ENCODE peak calls at places on chromosomes 6 and 20, in ten cellular contexts. One of them, this sample, is unnamed.

GRCh38 chr6:27474672-27475071 is 1.8 kb upstream of the ZNF184 start:
- DNase-seq in NCI-H524: no peak
- DNase-seq in brain pericyte: no peak
- DNase-seq in Right ventricle myocardium inferior: no peak
- DNase-seq in MCF 10A: no peak
- DNase-seq in Kasumi-1: no peak
- DNase-seq in aorta: no peak
- DNase-seq in T-helper 2 cell: no peak
- DNase-seq in amniotic stem cell: no peak
- DNase-seq in T follicular helper cell: no peak
- DNase-seq in this sample: no peak

GRCh38 chr6:83047065-83047754 is 18.4 kb downstream of the UBE3D start:
- DNase-seq in brain pericyte: no peak
- DNase-seq in MCF 10A: no peak
- DNase-seq in T follicular helper cell: no peak
- DNase-seq in Right ventricle myocardium inferior: no peak
- DNase-seq in T-helper 2 cell: no peak
- DNase-seq in amniotic stem cell: no peak
- DNase-seq in aorta: no peak
- DNase-seq in NCI-H524: no peak
- DNase-seq in Kasumi-1: no peak
- DNase-seq in this sample: no peak

GRCh38 chr6:40520683-40521082 is 66.5 kb downstream of the LRFN2 start:
- DNase-seq in T-helper 2 cell: no peak
- DNase-seq in MCF 10A: no peak
- DNase-seq in T follicular helper cell: no peak
- DNase-seq in amniotic stem cell: no peak
- DNase-seq in Kasumi-1: no peak
- DNase-seq in Right ventricle myocardium inferior: no peak
- DNase-seq in brain pericyte: no peak
- DNase-seq in NCI-H524: no peak
- DNase-seq in aorta: no peak
- DNase-seq in this sample: no peak

GRCh38 chr6:156390621-156391378 is 386.4 kb upstream of the ARID1B start:
- DNase-seq in T-helper 2 cell: no peak
- DNase-seq in Kasumi-1: no peak
- DNase-seq in brain pericyte: no peak
- DNase-seq in Right ventricle myocardium inferior: no peak
- DNase-seq in MCF 10A: no peak
- DNase-seq in NCI-H524: no peak
- DNase-seq in aorta: no peak
- DNase-seq in T follicular helper cell: no peak
- DNase-seq in amniotic stem cell: no peak
- DNase-seq in this sample: no peak

GRCh38 chr20:60483371-60483770 is 525.1 kb downstream of the CDH26 start:
- DNase-seq in brain pericyte: no peak
- DNase-seq in Right ventricle myocardium inferior: no peak
- DNase-seq in T-helper 2 cell: no peak
- DNase-seq in amniotic stem cell: no peak
- DNase-seq in aorta: no peak
- DNase-seq in T follicular helper cell: no peak
- DNase-seq in Kasumi-1: no peak
- DNase-seq in NCI-H524: no peak
- DNase-seq in MCF 10A: no peak
- DNase-seq in this sample: no peak

GRCh38 chr20:57756213-57756612 is 46.4 kb upstream of the PMEPA1 start:
- DNase-seq in amniotic stem cell: no peak
- DNase-seq in NCI-H524: no peak
- DNase-seq in aorta: peak
- DNase-seq in T-helper 2 cell: no peak
- DNase-seq in Kasumi-1: no peak
- DNase-seq in brain pericyte: no peak
- DNase-seq in T follicular helper cell: no peak
- DNase-seq in Right ventricle myocardium inferior: no peak
- DNase-seq in MCF 10A: no peak
- DNase-seq in this sample: no peak

GRCh38 chr20:18388860-18389259 is 78.0 kb downstream of the DZANK1 start:
- DNase-seq in amniotic stem cell: no peak
- DNase-seq in NCI-H524: no peak
- DNase-seq in T-helper 2 cell: no peak
- DNase-seq in brain pericyte: no peak
- DNase-seq in MCF 10A: peak
- DNase-seq in T follicular helper cell: no peak
- DNase-seq in aorta: no peak
- DNase-seq in Right ventricle myocardium inferior: no peak
- DNase-seq in Kasumi-1: no peak
- DNase-seq in this sample: no peak

GRCh38 chr6:39361657-39362486 is 39.4 kb upstream of the KCNK16 start:
- DNase-seq in amniotic stem cell: peak
- DNase-seq in T follicular helper cell: peak
- DNase-seq in brain pericyte: no peak
- DNase-seq in NCI-H524: peak
- DNase-seq in T-helper 2 cell: no peak
- DNase-seq in Right ventricle myocardium inferior: no peak
- DNase-seq in MCF 10A: peak
- DNase-seq in aorta: no peak
- DNase-seq in Kasumi-1: peak
- DNase-seq in this sample: peak

GRCh38 chr20:51871943-51872342 is 69.6 kb upstream of the SALL4 start:
- DNase-seq in Kasumi-1: no peak
- DNase-seq in aorta: no peak
- DNase-seq in Right ventricle myocardium inferior: no peak
- DNase-seq in NCI-H524: no peak
- DNase-seq in T-helper 2 cell: no peak
- DNase-seq in T follicular helper cell: no peak
- DNase-seq in amniotic stem cell: no peak
- DNase-seq in MCF 10A: no peak
- DNase-seq in brain pericyte: no peak
- DNase-seq in this sample: no peak

GRCh38 chr20:44501448-44501847 is 20.4 kb downstream of the SERINC3 start:
- DNase-seq in T follicular helper cell: no peak
- DNase-seq in MCF 10A: peak
- DNase-seq in NCI-H524: no peak
- DNase-seq in T-helper 2 cell: no peak
- DNase-seq in Right ventricle myocardium inferior: no peak
- DNase-seq in aorta: no peak
- DNase-seq in brain pericyte: no peak
- DNase-seq in Kasumi-1: no peak
- DNase-seq in amniotic stem cell: peak
- DNase-seq in this sample: no peak

GRCh38 chr20:52448513-52448912 is 256.9 kb upstream of the ZFP64 start:
- DNase-seq in aorta: no peak
- DNase-seq in T follicular helper cell: no peak
- DNase-seq in Kasumi-1: no peak
- DNase-seq in Right ventricle myocardium inferior: no peak
- DNase-seq in NCI-H524: no peak
- DNase-seq in brain pericyte: no peak
- DNase-seq in T-helper 2 cell: no peak
- DNase-seq in amniotic stem cell: no peak
- DNase-seq in MCF 10A: no peak
- DNase-seq in this sample: no peak

GRCh38 chr6:35681298-35681697 is 7.4 kb downstream of the FKBP5 start:
- DNase-seq in amniotic stem cell: no peak
- DNase-seq in MCF 10A: no peak
- DNase-seq in T-helper 2 cell: no peak
- DNase-seq in aorta: no peak
- DNase-seq in Right ventricle myocardium inferior: no peak
- DNase-seq in NCI-H524: no peak
- DNase-seq in T follicular helper cell: no peak
- DNase-seq in brain pericyte: no peak
- DNase-seq in Kasumi-1: no peak
- DNase-seq in this sample: no peak

GRCh38 chr6:105424177-105424783 is 21.4 kb upstream of the PREP start:
- DNase-seq in MCF 10A: peak
- DNase-seq in T-helper 2 cell: no peak
- DNase-seq in Kasumi-1: peak
- DNase-seq in T follicular helper cell: peak
- DNase-seq in aorta: no peak
- DNase-seq in brain pericyte: no peak
- DNase-seq in amniotic stem cell: peak
- DNase-seq in Right ventricle myocardium inferior: no peak
- DNase-seq in NCI-H524: peak
- DNase-seq in this sample: peak

GRCh38 chr6:10418361-10418861 is 3.5 kb upstream of the TFAP2A start:
- DNase-seq in aorta: no peak
- DNase-seq in amniotic stem cell: no peak
- DNase-seq in NCI-H524: no peak
- DNase-seq in Kasumi-1: no peak
- DNase-seq in T follicular helper cell: no peak
- DNase-seq in T-helper 2 cell: no peak
- DNase-seq in Right ventricle myocardium inferior: no peak
- DNase-seq in brain pericyte: no peak
- DNase-seq in MCF 10A: peak
- DNase-seq in this sample: no peak

GRCh38 chr20:34495928-34496327 is 20.3 kb upstream of the DYNLRB1 start:
- DNase-seq in MCF 10A: no peak
- DNase-seq in Right ventricle myocardium inferior: no peak
- DNase-seq in aorta: no peak
- DNase-seq in NCI-H524: no peak
- DNase-seq in brain pericyte: no peak
- DNase-seq in Kasumi-1: peak
- DNase-seq in amniotic stem cell: no peak
- DNase-seq in T-helper 2 cell: no peak
- DNase-seq in T follicular helper cell: no peak
- DNase-seq in this sample: no peak

GRCh38 chr6:88008411-88008810 is 39.2 kb upstream of the SPACA1 start:
- DNase-seq in T follicular helper cell: no peak
- DNase-seq in Kasumi-1: no peak
- DNase-seq in MCF 10A: no peak
- DNase-seq in T-helper 2 cell: no peak
- DNase-seq in brain pericyte: no peak
- DNase-seq in Right ventricle myocardium inferior: no peak
- DNase-seq in amniotic stem cell: no peak
- DNase-seq in NCI-H524: no peak
- DNase-seq in aorta: no peak
- DNase-seq in this sample: no peak

GRCh38 chr6:42452171-42453026 is 673 bp upstream of the TRERF1 start:
- DNase-seq in MCF 10A: peak
- DNase-seq in brain pericyte: peak
- DNase-seq in amniotic stem cell: peak
- DNase-seq in Right ventricle myocardium inferior: peak
- DNase-seq in Kasumi-1: peak
- DNase-seq in T-helper 2 cell: no peak
- DNase-seq in NCI-H524: peak
- DNase-seq in T follicular helper cell: no peak
- DNase-seq in aorta: peak
- DNase-seq in this sample: peak

GRCh38 chr6:83192456-83192855 is 609 bp downstream of the PGM3 start:
- DNase-seq in Kasumi-1: no peak
- DNase-seq in aorta: no peak
- DNase-seq in brain pericyte: no peak
- DNase-seq in T follicular helper cell: no peak
- DNase-seq in MCF 10A: peak
- DNase-seq in amniotic stem cell: no peak
- DNase-seq in T-helper 2 cell: no peak
- DNase-seq in Right ventricle myocardium inferior: no peak
- DNase-seq in NCI-H524: no peak
- DNase-seq in this sample: no peak

GRCh38 chr20:35235881-35236280 is 9.4 kb downstream of the MMP24 start:
- DNase-seq in aorta: no peak
- DNase-seq in T follicular helper cell: no peak
- DNase-seq in NCI-H524: no peak
- DNase-seq in T-helper 2 cell: no peak
- DNase-seq in amniotic stem cell: no peak
- DNase-seq in Right ventricle myocardium inferior: no peak
- DNase-seq in MCF 10A: peak
- DNase-seq in brain pericyte: no peak
- DNase-seq in Kasumi-1: no peak
- DNase-seq in this sample: no peak

GRCh38 chr6:52632011-52632410 is 38.9 kb upstream of the TMEM14A start:
- DNase-seq in Right ventricle myocardium inferior: no peak
- DNase-seq in brain pericyte: no peak
- DNase-seq in aorta: no peak
- DNase-seq in amniotic stem cell: no peak
- DNase-seq in Kasumi-1: no peak
- DNase-seq in NCI-H524: no peak
- DNase-seq in T follicular helper cell: no peak
- DNase-seq in MCF 10A: no peak
- DNase-seq in T-helper 2 cell: no peak
- DNase-seq in this sample: no peak

GRCh38 chr6:3869632-3870527 is 20.7 kb downstream of the FAM50B start:
- DNase-seq in MCF 10A: no peak
- DNase-seq in aorta: no peak
- DNase-seq in Right ventricle myocardium inferior: no peak
- DNase-seq in Kasumi-1: no peak
- DNase-seq in NCI-H524: no peak
- DNase-seq in amniotic stem cell: no peak
- DNase-seq in T follicular helper cell: no peak
- DNase-seq in brain pericyte: no peak
- DNase-seq in T-helper 2 cell: no peak
- DNase-seq in this sample: no peak

GRCh38 chr6:129753422-129753821 is 43.4 kb upstream of the ARHGAP18 start:
- DNase-seq in aorta: no peak
- DNase-seq in NCI-H524: no peak
- DNase-seq in Kasumi-1: peak
- DNase-seq in Right ventricle myocardium inferior: no peak
- DNase-seq in amniotic stem cell: no peak
- DNase-seq in T-helper 2 cell: no peak
- DNase-seq in brain pericyte: no peak
- DNase-seq in MCF 10A: no peak
- DNase-seq in T follicular helper cell: no peak
- DNase-seq in this sample: no peak

GRCh38 chr6:34027939-34028441 is 117.9 kb downstream of the GRM4 start:
- DNase-seq in Kasumi-1: no peak
- DNase-seq in NCI-H524: no peak
- DNase-seq in amniotic stem cell: no peak
- DNase-seq in brain pericyte: no peak
- DNase-seq in MCF 10A: no peak
- DNase-seq in T follicular helper cell: no peak
- DNase-seq in Right ventricle myocardium inferior: no peak
- DNase-seq in T-helper 2 cell: no peak
- DNase-seq in aorta: no peak
- DNase-seq in this sample: no peak

GRCh38 chr6:155954149-155954548 is 498.5 kb upstream of the NOX3 start:
- DNase-seq in Kasumi-1: no peak
- DNase-seq in MCF 10A: no peak
- DNase-seq in aorta: no peak
- DNase-seq in amniotic stem cell: no peak
- DNase-seq in brain pericyte: no peak
- DNase-seq in NCI-H524: no peak
- DNase-seq in T-helper 2 cell: no peak
- DNase-seq in T follicular helper cell: no peak
- DNase-seq in Right ventricle myocardium inferior: no peak
- DNase-seq in this sample: no peak

GRCh38 chr6:169811072-169811471 is 59.6 kb downstream of the ERMARD start:
- DNase-seq in Kasumi-1: no peak
- DNase-seq in Right ventricle myocardium inferior: no peak
- DNase-seq in T-helper 2 cell: no peak
- DNase-seq in T follicular helper cell: no peak
- DNase-seq in brain pericyte: no peak
- DNase-seq in aorta: no peak
- DNase-seq in amniotic stem cell: no peak
- DNase-seq in NCI-H524: no peak
- DNase-seq in MCF 10A: no peak
- DNase-seq in this sample: no peak

GRCh38 chr6:135328136-135328535 is 147.0 kb downstream of the MYB start:
- DNase-seq in NCI-H524: no peak
- DNase-seq in amniotic stem cell: no peak
- DNase-seq in T-helper 2 cell: no peak
- DNase-seq in T follicular helper cell: no peak
- DNase-seq in Right ventricle myocardium inferior: no peak
- DNase-seq in brain pericyte: no peak
- DNase-seq in Kasumi-1: no peak
- DNase-seq in aorta: no peak
- DNase-seq in MCF 10A: no peak
- DNase-seq in this sample: no peak

GRCh38 chr20:9838378-9839295 is at the start of gene PAK5:
- DNase-seq in Kasumi-1: no peak
- DNase-seq in MCF 10A: peak
- DNase-seq in Right ventricle myocardium inferior: no peak
- DNase-seq in NCI-H524: peak
- DNase-seq in T-helper 2 cell: no peak
- DNase-seq in T follicular helper cell: no peak
- DNase-seq in amniotic stem cell: no peak
- DNase-seq in brain pericyte: no peak
- DNase-seq in aorta: peak
- DNase-seq in this sample: peak

GRCh38 chr20:17849111-17849900 is 119.3 kb downstream of the SNX5 start:
- DNase-seq in brain pericyte: no peak
- DNase-seq in T-helper 2 cell: no peak
- DNase-seq in Kasumi-1: no peak
- DNase-seq in MCF 10A: no peak
- DNase-seq in NCI-H524: no peak
- DNase-seq in Right ventricle myocardium inferior: no peak
- DNase-seq in amniotic stem cell: no peak
- DNase-seq in T follicular helper cell: no peak
- DNase-seq in aorta: no peak
- DNase-seq in this sample: no peak

This sample was measured in DMS 273 treated with DMSO at 0.1 percent for 48 hours.